ENCODE peak calls at places on chromosomes 3 and 15, in six cellular contexts. X is lower lobe of right lung, C is colonic mucosa, S is K562, L is endodermal cell, A is tibial artery. R is an unnamed sample.

GRCh38 chr3:117695321-117695720 is 985.7 kb downstream of the TUSC7 start:
- DNase-seq in L (no peak), X (no peak), A (no peak), S (no peak), C (no peak), R (no peak)

GRCh38 chr3:105598047-105598796 is 231.5 kb downstream of the ALCAM start:
- DNase-seq in L (no peak), C (no peak), A (no peak), S (no peak), X (no peak), R (no peak)

GRCh38 chr3:177742273-177742672 is 545.0 kb upstream of the TBL1XR1 start:
- DNase-seq in C (no peak), X (no peak), S (no peak), A (no peak), L (no peak), R (no peak)

GRCh38 chr3:36196058-36196457 is 184.2 kb upstream of the STAC start:
- DNase-seq in X (no peak), L (no peak), S (no peak), A (no peak), C (no peak), R (no peak)

GRCh38 chr3:176767385-176767784 is 429.9 kb downstream of the TBL1XR1 start:
- DNase-seq in A (peak; percentile 68), L (no peak), S (no peak), C (no peak), X (no peak), R (peak; percentile 83)

GRCh38 chr3:107657971-107658370 is 135.2 kb downstream of the BBX start:
- DNase-seq in L (no peak), A (no peak), X (no peak), C (no peak), S (no peak), R (no peak)

GRCh38 chr15:93087825-93088199 is 1.2 kb downstream of the RGMA start:
- DNase-seq in A (peak; percentile 86), L (peak; percentile 94), C (peak; percentile 78), X (peak; percentile 73), S (peak; percentile 61), R (peak; percentile 91)

GRCh38 chr15:73988075-73988969 is 3.8 kb downstream of the STOML1 start:
- DNase-seq in X (no peak), L (no peak), S (no peak), A (no peak), C (peak; percentile 34), R (peak; percentile 68)

GRCh38 chr3:104133630-104134029 is 1233.1 kb upstream of the ALCAM start:
- DNase-seq in X (no peak), L (peak; percentile 73), S (no peak), C (no peak), A (no peak), R (no peak)

GRCh38 chr3:121895121-121895520 is 920 bp downstream of the SLC15A2 start:
- DNase-seq in C (no peak), A (no peak), L (no peak), X (no peak), S (no peak), R (no peak)

GRCh38 chr15:54365001-54365400 is 386.8 kb downstream of the UNC13C start:
- DNase-seq in L (no peak), X (no peak), C (no peak), A (no peak), S (no peak), R (no peak)

GRCh38 chr3:10459954-10460754 is 45.2 kb downstream of the ATP2B2 start:
- DNase-seq in X (no peak), S (peak; percentile 81), A (no peak), L (peak; percentile 99), C (peak; percentile 36), R (no peak)

GRCh38 chr3:128226794-128227399 is 73.6 kb downstream of the EEFSEC start:
- DNase-seq in X (no peak), L (peak; percentile 90), A (no peak), C (peak; percentile 37), S (peak; percentile 67), R (no peak)

GRCh38 chr3:168659015-168659414 is 563.3 kb upstream of the GOLIM4 start:
- DNase-seq in A (no peak), C (no peak), L (no peak), X (no peak), S (no peak), R (no peak)

GRCh38 chr15:34755419-34755773 is 598 bp upstream of the GJD2 start:
- DNase-seq in L (no peak), A (no peak), C (no peak), X (no peak), S (no peak), R (no peak)

GRCh38 chr3:134708671-134709070 is 57.8 kb upstream of the KY start:
- DNase-seq in C (no peak), L (no peak), A (no peak), S (no peak), X (no peak), R (no peak)

GRCh38 chr3:121943434-121943833 is 49.2 kb downstream of the SLC15A2 start:
- DNase-seq in X (no peak), A (no peak), C (no peak), L (no peak), S (no peak), R (no peak)

GRCh38 chr15:65423150-65423976 is 616 bp upstream of the IGDCC4 start:
- DNase-seq in X (no peak), C (no peak), L (peak; percentile 83), A (no peak), S (peak; percentile 33), R (peak; percentile 68)

GRCh38 chr15:65421360-65422215 is 1.2 kb downstream of the IGDCC4 start:
- DNase-seq in A (peak; percentile 74), C (peak; percentile 53), X (no peak), L (peak; percentile 98), S (peak; percentile 79), R (peak; percentile 69)

GRCh38 chr15:65418596-65418995 is 4.2 kb downstream of the IGDCC4 start:
- DNase-seq in L (no peak), S (no peak), A (no peak), C (no peak), X (no peak), R (peak; percentile 13)

GRCh38 chr15:65423977-65424679 is 1.4 kb upstream of the IGDCC4 start:
- DNase-seq in A (no peak), L (peak; percentile 52), S (peak; percentile 69), X (no peak), C (no peak), R (no peak)

GRCh38 chr15:65420975-65421359 is 1.8 kb downstream of the IGDCC4 start:
- DNase-seq in S (no peak), L (no peak), A (peak; percentile 44), X (no peak), C (no peak), R (peak; percentile 55)
- H3K4me3 ChIP-seq in S (no peak overlapping the region), L (peak overlapping the region; percentile 96), A (peak overlapping the region; percentile 62), X (peak overlapping the region; percentile 46), C (peak overlapping the region; percentile 15), R (no peak overlapping the region)

GRCh38 chr15:90315276-90315982 is 36.7 kb upstream of the ZNF774 start:
- DNase-seq in X (no peak), A (peak; percentile 96), L (no peak), S (no peak), C (peak; percentile 88), R (peak; percentile 85)
- H3K27ac ChIP-seq in X (peak overlapping the region; percentile 66), A (peak overlapping the region; percentile 75), L (no peak overlapping the region), S (no peak overlapping the region), C (peak overlapping the region; percentile 68), R (peak overlapping the region; percentile 80)

DNA sequence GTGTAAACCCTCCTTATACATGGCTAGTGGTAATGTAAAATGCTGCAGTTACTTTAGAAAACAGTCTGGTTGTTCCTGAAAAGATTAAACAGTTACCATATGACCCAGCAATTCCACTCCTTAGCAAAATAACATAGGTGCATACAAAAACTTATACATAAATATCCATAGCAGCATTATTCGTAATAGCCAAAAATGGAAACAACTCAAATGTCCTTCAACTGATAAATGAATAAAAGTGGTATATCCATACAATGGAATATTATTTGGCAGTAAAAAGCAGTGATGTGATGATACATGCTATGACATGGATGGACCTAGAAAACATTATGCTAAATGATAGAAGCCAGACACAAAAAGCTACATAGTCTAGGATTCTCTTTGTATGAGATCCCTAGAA is 31.6 kb upstream of the SIN3A start:
- DNase-seq in X (no peak), C (no peak), S (no peak), L (no peak), A (no peak), R (no peak)
- H3K4me3 ChIP-seq in X (no peak overlapping the region), C (no peak overlapping the region), S (no peak overlapping the region), L (peak overlapping the region; percentile 27), A (no peak overlapping the region), R (no peak overlapping the region)

GRCh38 chr3:188788621-188789081 is 383.1 kb upstream of the TPRG1 start:
- DNase-seq in X (no peak), A (no peak), S (no peak), L (no peak), C (no peak), R (peak; percentile 59)

GRCh38 chr3:188792788-188793187 is 379.0 kb upstream of the TPRG1 start:
- DNase-seq in X (peak; percentile 50), S (no peak), A (no peak), L (peak; percentile 75), C (no peak), R (no peak)

GRCh38 chr3:188786424-188786823 is 385.3 kb upstream of the TPRG1 start:
- DNase-seq in C (no peak), A (no peak), L (no peak), S (no peak), X (no peak), R (no peak)

GRCh38 chr3:188789201-188789600 is 382.6 kb upstream of the TPRG1 start:
- DNase-seq in L (no peak), X (no peak), A (no peak), C (no peak), S (no peak), R (no peak)
- H3K27ac ChIP-seq in L (no peak overlapping the region), X (no peak overlapping the region), A (no peak overlapping the region), C (no peak overlapping the region), S (no peak overlapping the region), R (no peak overlapping the region)

GRCh38 chr3:30630238-30631030 is 24.0 kb downstream of the TGFBR2 start:
- DNase-seq in A (no peak), C (no peak), S (no peak), X (no peak), L (no peak), R (no peak)

GRCh38 chr3:30633718-30634117 is 27.3 kb downstream of the TGFBR2 start:
- DNase-seq in C (no peak), S (no peak), L (no peak), A (no peak), X (no peak), R (no peak)

GRCh38 chr3:30631237-30631961 is 25.0 kb downstream of the TGFBR2 start:
- DNase-seq in A (no peak), C (no peak), S (no peak), L (no peak), X (no peak), R (no peak)

GRCh38 chr3:30632065-30632464 is 25.7 kb downstream of the TGFBR2 start:
- DNase-seq in C (no peak), L (no peak), X (no peak), A (no peak), S (no peak), R (no peak)

DNA sequence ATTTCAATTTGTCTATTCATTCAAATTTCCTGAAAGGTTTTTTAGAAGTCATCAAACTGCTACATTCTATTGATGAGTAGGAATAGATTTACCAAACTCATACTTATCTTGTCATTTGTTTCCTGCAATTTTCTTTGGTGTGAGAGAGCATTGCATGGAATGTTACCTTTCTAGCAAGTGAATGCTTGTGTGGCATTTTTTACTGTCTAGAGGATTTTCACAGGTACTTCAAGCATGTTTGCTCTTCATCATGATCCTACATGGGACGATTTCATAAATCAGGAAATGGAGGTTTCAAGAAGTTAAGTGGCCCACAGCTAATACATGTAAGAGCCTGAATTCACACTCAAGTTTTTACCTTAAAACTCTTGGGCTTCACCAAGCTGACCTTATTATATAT is 26.1 kb downstream of the TGFBR2 start:
- DNase-seq in S (no peak), L (no peak), C (no peak), A (no peak), X (no peak), R (no peak)
- H3K4me3 ChIP-seq in S (no peak overlapping the region), L (no peak overlapping the region), C (no peak overlapping the region), A (no peak overlapping the region), X (no peak overlapping the region), R (no peak overlapping the region)

R was measured in aorta.